ENCODE peak calls at places on chromosome 17, in ten cellular contexts. H is NCI-H526 treated with DMSO at 0.1 percent for 48 hours; Q is effector CD4-positive, alpha-beta T cell; O is activated T-helper 1 cell treated with Interleukin-2 at 50 U/mL for 16 hours; L is A549; N is stimulated activated CD4-positive, alpha-beta T cell treated with anti-CD3 and anti-CD28 coated beads, Interleukin-4, amount 100 ng/mL, for 4 hours; K is smooth muscle cell of the brain vasculature; W is HFFc6; B is NCI-H1048; D is thoracic aorta. S is an unnamed sample.
A peak's percentile ranks its signal among the peaks of the same experiment; 100 is the strongest.

GRCh38 chr17:48878920-48879898 is 13.4 kb upstream of the ATP5MC1 start:
- DNase-seq in H (peak; percentile 53), Q (peak; percentile 42), O (peak; percentile 14), L (peak; percentile 85), N (peak; percentile 17), K (peak; percentile 40), W (peak; percentile 35), B (peak; percentile 24), D (no peak), S (peak; percentile 48)

GRCh38 chr17:4161560-4162221 is 18.7 kb downstream of the CYB5D2 start:
- DNase-seq in H (no peak), Q (no peak), O (no peak), L (no peak), N (no peak), K (no peak), W (peak; percentile 15), B (no peak), D (no peak), S (no peak)

GRCh38 chr17:79027274-79027924 is 3.4 kb downstream of the C1QTNF1 start:
- DNase-seq in H (no peak), Q (no peak), O (no peak), L (no peak), N (no peak), K (no peak), W (no peak), B (no peak), D (no peak), S (no peak)

GRCh38 chr17:8488931-8489330 is 53.2 kb downstream of the NDEL1 start:
- DNase-seq in H (no peak), Q (no peak), O (no peak), L (peak; percentile 47), N (no peak), K (peak; percentile 76), W (peak; percentile 98), B (no peak), D (peak; percentile 70), S (peak; percentile 16)

GRCh38 chr17:66175892-66176291 is 16.0 kb downstream of the CEP112 start:
- DNase-seq in H (no peak), Q (no peak), O (no peak), L (no peak), N (no peak), K (no peak), W (no peak), B (no peak), D (no peak), S (no peak)

GRCh38 chr17:8940866-8941471 is 24.5 kb downstream of the PIK3R5 start:
- DNase-seq in H (no peak), Q (no peak), O (no peak), L (no peak), N (no peak), K (no peak), W (no peak), B (no peak), D (no peak), S (no peak)

GRCh38 chr17:11535231-11535630 is 63.0 kb upstream of the DNAH9 start:
- DNase-seq in H (no peak), Q (no peak), O (no peak), L (no peak), N (no peak), K (no peak), W (no peak), B (no peak), D (no peak), S (no peak)

GRCh38 chr17:39237586-39237985 is 11.8 kb upstream of the STAC2 start:
- DNase-seq in H (no peak), Q (no peak), O (no peak), L (no peak), N (no peak), K (no peak), W (no peak), B (no peak), D (no peak), S (no peak)

GRCh38 chr17:49624896-49625295 is 49.2 kb downstream of the NXPH3 start:
- DNase-seq in H (no peak), Q (no peak), O (no peak), L (no peak), N (no peak), K (no peak), W (peak; percentile 33), B (no peak), D (no peak), S (no peak)

GRCh38 chr17:7932949-7933348 is 943 bp downstream of the CNTROB start:
- DNase-seq in H (no peak), Q (no peak), O (no peak), L (peak; percentile 71), N (no peak), K (peak; percentile 62), W (peak; percentile 80), B (no peak), D (no peak), S (no peak)

GRCh38 chr17:14320098-14320497 is 19.2 kb downstream of the HS3ST3B1 start:
- DNase-seq in H (no peak), Q (no peak), O (no peak), L (no peak), N (no peak), K (no peak), W (no peak), B (no peak), D (no peak), S (no peak)

GRCh38 chr17:57586099-57586702 is 158.9 kb downstream of the CCDC182 start:
- DNase-seq in H (no peak), Q (no peak), O (no peak), L (no peak), N (no peak), K (no peak), W (no peak), B (no peak), D (no peak), S (no peak)

GRCh38 chr17:8832711-8833352 is 33.7 kb upstream of the MFSD6L start:
- DNase-seq in H (no peak), Q (peak; percentile 5), O (no peak), L (peak; percentile 28), N (peak; percentile 35), K (no peak), W (no peak), B (no peak), D (no peak), S (no peak)

GRCh38 chr17:30530346-30531025 is 53.3 kb downstream of the GOSR1 start:
- DNase-seq in H (no peak), Q (no peak), O (no peak), L (no peak), N (no peak), K (no peak), W (peak; percentile 52), B (no peak), D (no peak), S (no peak)

GRCh38 chr17:7218166-7218565 is 1.5 kb downstream of the DLG4 start:
- DNase-seq in H (no peak), Q (no peak), O (no peak), L (no peak), N (no peak), K (no peak), W (no peak), B (no peak), D (no peak), S (no peak)

GRCh38 chr17:31379796-31380195 is 11.7 kb upstream of the RAB11FIP4 start:
- DNase-seq in H (no peak), Q (no peak), O (no peak), L (no peak), N (no peak), K (no peak), W (no peak), B (no peak), D (no peak), S (no peak)

GRCh38 chr17:7294614-7295153 is at the start of gene YBX2:
- DNase-seq in H (peak; percentile 86), Q (peak; percentile 65), O (peak; percentile 51), L (peak; percentile 89), N (peak; percentile 70), K (no peak), W (no peak), B (peak; percentile 94), D (no peak), S (no peak)

GRCh38 chr17:76246080-76247066 is 6.1 kb upstream of the RNF157 start:
- DNase-seq in H (no peak), Q (no peak), O (no peak), L (no peak), N (no peak), K (peak; percentile 49), W (no peak), B (no peak), D (no peak), S (no peak)

GRCh38 chr17:76088041-76088867 is 9.3 kb downstream of the ZACN start:
- DNase-seq in H (no peak), Q (no peak), O (no peak), L (no peak), N (no peak), K (no peak), W (no peak), B (no peak), D (no peak), S (no peak)

GRCh38 chr17:80968602-80969029 is 23.0 kb upstream of the CHMP6 start:
- DNase-seq in H (no peak), Q (no peak), O (no peak), L (no peak), N (no peak), K (no peak), W (no peak), B (no peak), D (no peak), S (no peak)

GRCh38 chr17:27878776-27879562 is 14.2 kb downstream of the LYRM9 start:
- DNase-seq in H (no peak), Q (no peak), O (peak; percentile 15), L (no peak), N (peak; percentile 20), K (no peak), W (no peak), B (no peak), D (no peak), S (no peak)

GRCh38 chr17:4040784-4041183 is 76.5 kb upstream of the ATP2A3 start:
- DNase-seq in H (no peak), Q (no peak), O (no peak), L (no peak), N (no peak), K (no peak), W (no peak), B (no peak), D (no peak), S (no peak)

GRCh38 chr17:80786470-80786869 is 205.2 kb upstream of the CHMP6 start:
- DNase-seq in H (no peak), Q (no peak), O (no peak), L (no peak), N (no peak), K (no peak), W (no peak), B (no peak), D (no peak), S (no peak)

GRCh38 chr17:77736207-77736600 is 222.3 kb upstream of the TNRC6C start:
- DNase-seq in H (no peak), Q (no peak), O (no peak), L (no peak), N (no peak), K (no peak), W (no peak), B (no peak), D (no peak), S (no peak)

GRCh38 chr17:42107597-42108576 is 4.6 kb downstream of the DHX58 start:
- DNase-seq in H (peak; percentile 88), Q (peak; percentile 80), O (peak; percentile 92), L (peak; percentile 76), N (peak; percentile 89), K (no peak), W (no peak), B (peak; percentile 89), D (no peak), S (no peak)

GRCh38 chr17:35498429-35499178 is 38.9 kb downstream of the SLFN12L start:
- DNase-seq in H (no peak), Q (no peak), O (no peak), L (no peak), N (no peak), K (no peak), W (no peak), B (no peak), D (no peak), S (no peak)

GRCh38 chr17:57892146-57892819 is 42.4 kb upstream of the MRPS23 start:
- DNase-seq in H (peak; percentile 47), Q (peak; percentile 66), O (peak; percentile 60), L (peak; percentile 92), N (peak; percentile 79), K (peak; percentile 78), W (peak; percentile 85), B (peak; percentile 22), D (no peak), S (no peak)

GRCh38 chr17:11737290-11737679 is 139.0 kb downstream of the DNAH9 start:
- DNase-seq in H (no peak), Q (no peak), O (no peak), L (no peak), N (no peak), K (no peak), W (no peak), B (no peak), D (no peak), S (no peak)